ENCODE peak calls at places on chromosome X, in six cellular contexts. G is progenitor cell of endocrine pancreas, B is uterus, F is H9, S is neural crest cell, Z is GM20000. M is an unnamed sample.

GRCh38 chrX:110418857-110419249 is 60.2 kb downstream of the RTL9 start:
- DNase-seq in F (no peak), S (no peak), G (no peak), Z (no peak), B (no peak), M (no peak)

GRCh38 chrX:69018416-69019072 is 146.7 kb downstream of the PJA1 start:
- DNase-seq in S (no peak), F (no peak), G (no peak), Z (no peak), B (no peak), M (no peak)

GRCh38 chrX:116873678-116874077 is 410.9 kb upstream of the CT83 start:
- DNase-seq in G (no peak), Z (no peak), B (no peak), F (no peak), S (no peak), M (no peak)

GRCh38 chrX:10524578-10524977 is 95.8 kb downstream of the MID1 start:
- DNase-seq in S (no peak), Z (no peak), B (no peak), G (no peak), F (no peak), M (no peak)

GRCh38 chrX:87571965-87572364 is 54.4 kb downstream of the KLHL4 start:
- DNase-seq in G (no peak), S (no peak), Z (no peak), F (no peak), B (no peak), M (no peak)

GRCh38 chrX:19602866-19603620 is 87.7 kb upstream of the MAP3K15 start:
- DNase-seq in G (no peak), S (no peak), F (no peak), B (no peak), Z (no peak), M (no peak)

GRCh38 chrX:78104447-78105176 is 564 bp downstream of the PGK1 start:
- DNase-seq in S (no peak), G (no peak), Z (peak; percentile 18), B (peak; percentile 28), F (no peak), M (no peak)

GRCh38 chrX:18896680-18897544 is 87.0 kb downstream of the PHKA2 start:
- DNase-seq in B (no peak), F (peak; percentile 14), G (no peak), S (no peak), Z (no peak), M (no peak)

GRCh38 chrX:78307665-78308064 is 19.7 kb downstream of the CYSLTR1 start:
- DNase-seq in Z (no peak), G (no peak), F (no peak), B (no peak), S (no peak), M (no peak)

GRCh38 chrX:39960219-39960618 is 137.5 kb downstream of the BCOR start:
- DNase-seq in B (no peak), G (no peak), F (no peak), Z (no peak), S (no peak), M (no peak)

GRCh38 chrX:11672213-11672612 is 6.5 kb upstream of the ARHGAP6 start:
- DNase-seq in Z (no peak), S (no peak), F (no peak), B (no peak), G (no peak), M (no peak)

GRCh38 chrX:31209005-31209612 is 137.3 kb upstream of the FTHL17 start:
- DNase-seq in S (no peak), G (no peak), Z (no peak), F (no peak), B (no peak), M (no peak)

GRCh38 chrX:153913211-153913610 is 8.7 kb downstream of the AVPR2 start:
- DNase-seq in G (no peak), Z (no peak), F (no peak), S (no peak), B (no peak), M (no peak)
- TF ChIP-seq CTCF in G (no peak), Z (no peak), F (no peak), S (no peak), B (no peak), M (no peak)

GRCh38 chrX:7996414-7996813 is 69.2 kb upstream of the PNPLA4 start:
- DNase-seq in S (peak; percentile 53), Z (peak; percentile 32), B (no peak), G (no peak), F (no peak), M (no peak)
- TF ChIP-seq CTCF in S (peak; percentile 91), Z (peak; percentile 7), B (peak; percentile 44), G (peak; percentile 86), F (peak; percentile 88), M (peak; percentile 83)

GRCh38 chrX:30190426-30190825 is 24.9 kb upstream of the MAGEB2 start:
- DNase-seq in B (no peak), S (no peak), Z (no peak), F (no peak), G (no peak), M (no peak)

GRCh38 chrX:30196322-30196721 is 19.0 kb upstream of the MAGEB2 start:
- DNase-seq in G (no peak), F (no peak), Z (peak; percentile 4), B (no peak), S (no peak), M (no peak)
- TF ChIP-seq CTCF in G (peak; percentile 51), F (peak; percentile 65), Z (no peak), B (no peak), S (peak; percentile 58), M (no peak)

DNA sequence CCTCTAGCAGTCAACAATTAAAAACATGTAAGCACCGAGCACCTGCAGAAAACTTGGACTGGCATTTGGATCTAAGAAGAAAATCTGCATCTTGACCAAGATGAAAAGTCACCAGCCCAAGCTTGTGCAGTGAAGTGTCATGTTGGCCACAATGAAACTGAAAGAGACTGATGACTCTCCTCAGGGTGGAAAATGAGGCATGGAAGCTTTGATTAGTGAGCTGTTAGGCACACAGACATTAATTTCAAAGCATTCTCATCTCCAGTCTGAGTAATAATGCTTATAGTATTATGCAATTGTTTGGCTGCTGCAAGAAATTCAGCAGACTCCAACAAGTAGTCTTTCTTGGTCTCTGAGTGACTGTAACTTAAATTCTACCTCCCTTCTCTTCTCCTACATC is 150.1 kb downstream of the AR start:
- DNase-seq in S (no peak), F (no peak), G (no peak), B (no peak), Z (no peak), M (no peak)
- TF ChIP-seq CTCF in S (no peak), F (no peak), G (no peak), B (no peak), Z (no peak), M (no peak)

DNA sequence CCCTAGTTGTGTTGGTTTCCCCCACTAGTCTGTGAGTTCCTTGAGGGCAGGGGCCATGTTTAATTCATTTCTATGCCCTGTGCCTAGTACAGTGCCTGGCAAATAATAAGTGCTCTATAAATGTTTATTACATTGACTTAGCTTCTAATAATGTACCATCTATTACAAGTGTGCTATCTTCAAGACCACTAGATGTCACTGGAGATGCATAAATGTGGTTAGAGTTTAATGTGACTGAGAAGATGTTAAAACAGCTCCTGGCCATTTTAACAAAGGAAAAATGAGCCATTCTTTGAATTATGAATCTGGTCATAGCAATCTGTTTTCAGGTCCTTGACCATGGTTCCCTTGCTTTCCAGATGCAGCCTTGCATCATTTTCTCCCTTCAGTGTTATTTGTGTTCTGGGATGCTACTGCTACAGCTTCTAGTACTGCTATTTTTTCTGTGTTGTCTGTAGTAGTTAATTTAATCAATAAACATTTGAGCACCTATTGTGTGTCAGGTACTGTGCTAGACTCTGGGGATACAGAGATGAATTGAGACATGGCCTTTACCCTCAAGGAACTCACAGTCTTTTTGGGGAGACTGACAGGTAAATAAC is 43.2 kb downstream of the SLC9A6 start:
- DNase-seq in F (no peak), S (no peak), Z (peak; percentile 24), G (no peak), B (no peak), M (no peak)
- TF ChIP-seq CTCF in F (peak; percentile 66), S (peak; percentile 73), Z (no peak), G (peak; percentile 62), B (peak; percentile 80), M (no peak)

GRCh38 chrX:15298201-15298600 is 17.2 kb downstream of the ASB11 start:
- DNase-seq in G (no peak), F (no peak), Z (no peak), B (no peak), S (no peak), M (no peak)

GRCh38 chrX:15301924-15302323 is 13.5 kb downstream of the ASB11 start:
- DNase-seq in G (no peak), S (no peak), F (no peak), Z (no peak), B (no peak), M (no peak)

GRCh38 chrX:15298780-15299179 is 16.7 kb downstream of the ASB11 start:
- DNase-seq in S (no peak), B (no peak), F (no peak), Z (no peak), G (no peak), M (no peak)

DNA sequence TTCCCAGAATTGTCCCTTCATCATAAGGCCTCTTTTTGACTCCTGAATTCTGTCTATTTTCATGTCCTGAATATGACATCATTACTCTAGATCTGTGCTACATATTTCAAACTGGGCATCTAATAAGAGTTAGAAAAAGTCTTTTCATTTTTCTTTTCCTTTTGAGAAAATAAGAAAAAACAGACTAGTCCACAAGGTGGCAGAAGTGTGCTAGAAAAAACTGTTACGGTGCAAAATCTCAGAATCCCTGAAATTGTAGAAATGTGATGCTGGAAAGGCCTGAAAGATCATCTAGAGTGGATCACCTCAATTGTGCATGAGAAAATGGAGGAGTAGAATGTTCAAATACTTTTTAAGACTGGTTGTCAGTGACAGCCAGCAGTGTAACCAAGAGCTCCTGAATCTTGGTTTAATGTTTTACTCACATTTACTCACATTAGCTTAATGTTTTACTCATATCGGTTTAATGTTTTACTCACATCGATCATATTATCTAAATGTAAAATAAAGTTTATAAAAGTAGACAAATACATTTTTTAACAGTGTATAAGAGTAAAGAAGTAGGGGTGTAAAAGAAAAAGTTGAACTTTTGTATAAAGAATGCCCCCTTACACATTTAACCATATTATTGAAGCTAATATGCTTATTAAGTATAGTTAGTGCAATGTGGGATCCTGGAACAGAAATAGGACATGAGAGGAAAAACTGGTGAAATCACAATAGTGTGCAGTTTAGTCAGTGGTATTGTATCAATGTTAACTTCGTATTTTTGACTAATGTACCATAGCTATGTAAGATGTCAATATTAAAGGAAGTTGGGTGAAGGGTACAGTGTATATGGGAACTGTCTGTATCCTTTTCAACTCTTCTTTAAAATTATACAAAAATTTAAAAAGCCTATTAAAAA is 15.2 kb downstream of the ASB11 start:
- DNase-seq in F (no peak), Z (peak; percentile 7), G (no peak), B (no peak), S (peak; percentile 14), M (no peak)
- TF ChIP-seq CTCF in F (peak; percentile 63), Z (no peak), G (peak; percentile 53), B (peak; percentile 45), S (peak; percentile 72), M (peak; percentile 68)